ENCODE peak calls at places on chromosomes 4 and X, in five cellular contexts. Y is PC-3, Q is HCT116, T is HepG2, L is SK-N-SH. P is an unnamed sample.

GRCh38 chrX:24646745-24647182 is 383 bp downstream of the PCYT1B start:
- DNase-seq in Y (no peak), Q (no peak), T (no peak), L (peak; percentile 10), P (no peak)

GRCh38 chrX:31318866-31319265 is 247.0 kb upstream of the FTHL17 start:
- DNase-seq in Y (no peak), Q (no peak), T (no peak), L (no peak), P (no peak)

GRCh38 chrX:72526534-72527508 is 45.8 kb downstream of the HDAC8 start:
- DNase-seq in Y (no peak), Q (no peak), T (no peak), L (no peak), P (no peak)

GRCh38 chr4:85825937-85826678 is 351.2 kb downstream of the ARHGAP24 start:
- DNase-seq in Y (peak; percentile 26), Q (no peak), T (peak; percentile 35), L (peak; percentile 8), P (peak; percentile 76)

GRCh38 chr4:153205028-153205648 is 895 bp downstream of the TRIM2 start:
- DNase-seq in Y (peak; percentile 79), Q (no peak), T (peak; percentile 45), L (no peak), P (no peak)

GRCh38 chr4:123977623-123978022 is 581.0 kb downstream of the SPRY1 start:
- DNase-seq in Y (no peak), Q (no peak), T (peak; percentile 47), L (no peak), P (no peak)

GRCh38 chr4:123234966-123235365 is 161.6 kb upstream of the SPRY1 start:
- DNase-seq in Y (peak; percentile 19), Q (no peak), T (no peak), L (no peak), P (no peak)

GRCh38 chr4:7769936-7770674 is 169.6 kb downstream of the AFAP1 start:
- DNase-seq in Y (peak; percentile 15), Q (no peak), T (peak; percentile 53), L (peak; percentile 73), P (peak; percentile 91)

GRCh38 chrX:82458207-82458754 is 1049.8 kb upstream of the POU3F4 start:
- DNase-seq in Y (no peak), Q (no peak), T (no peak), L (no peak), P (no peak)

GRCh38 chr4:56320293-56320692 is 67.0 kb downstream of the AASDH start:
- DNase-seq in Y (peak; percentile 72), Q (no peak), T (no peak), L (no peak), P (no peak)

GRCh38 chr4:126465341-126465740 is 1150.6 kb downstream of the FAT4 start:
- DNase-seq in Y (no peak), Q (no peak), T (no peak), L (no peak), P (no peak)

GRCh38 chr4:34766935-34767859 is 1477.1 kb downstream of the ARAP2 start:
- DNase-seq in Y (peak; percentile 24), Q (no peak), T (no peak), L (no peak), P (no peak)

GRCh38 chrX:65635371-65635770 is 32.1 kb upstream of the MSN start:
- DNase-seq in Y (no peak), Q (no peak), T (no peak), L (no peak), P (no peak)

GRCh38 chr4:61204353-61204752 is 4.2 kb downstream of the ADGRL3 start:
- DNase-seq in Y (peak; percentile 86), Q (no peak), T (peak; percentile 51), L (no peak), P (peak; percentile 48)

GRCh38 chr4:174753031-174753430 is 76.0 kb downstream of the GLRA3 start:
- DNase-seq in Y (no peak), Q (no peak), T (no peak), L (no peak), P (no peak)

GRCh38 chr4:7070729-7071511 is 3.1 kb upstream of the GRPEL1 start:
- DNase-seq in Y (peak; percentile 90), Q (peak; percentile 79), T (peak; percentile 68), L (peak; percentile 78), P (peak; percentile 94)

GRCh38 chr4:151484396-151485102 is 75.6 kb downstream of the FHIP1A start:
- DNase-seq in Y (peak; percentile 79), Q (peak; percentile 38), T (peak; percentile 38), L (no peak), P (no peak)

GRCh38 chr4:120694973-120695372 is 227.6 kb downstream of the PRDM5 start:
- DNase-seq in Y (peak; percentile 82), Q (peak; percentile 56), T (no peak), L (peak; percentile 2), P (peak; percentile 25)

GRCh38 chr4:138804705-138805104 is 210.9 kb upstream of the NOCT start:
- DNase-seq in Y (no peak), Q (no peak), T (no peak), L (no peak), P (no peak)

GRCh38 chr4:108540536-108540935 is 79.8 kb upstream of the RPL34 start:
- DNase-seq in Y (no peak), Q (no peak), T (no peak), L (no peak), P (no peak)

GRCh38 chr4:127623755-127624087 is 9.0 kb upstream of the INTU start:
- DNase-seq in Y (no peak), Q (no peak), T (no peak), L (no peak), P (peak; percentile 90)

GRCh38 chr4:127622621-127622922 is 10.2 kb upstream of the INTU start:
- DNase-seq in Y (no peak), Q (no peak), T (no peak), L (no peak), P (no peak)

GRCh38 chr4:127618427-127618826 is 14.3 kb upstream of the INTU start:
- DNase-seq in Y (no peak), Q (no peak), T (no peak), L (no peak), P (no peak)

GRCh38 chr4:127624176-127624575 is 8.6 kb upstream of the INTU start:
- DNase-seq in Y (no peak), Q (no peak), T (no peak), L (no peak), P (no peak)

DNA sequence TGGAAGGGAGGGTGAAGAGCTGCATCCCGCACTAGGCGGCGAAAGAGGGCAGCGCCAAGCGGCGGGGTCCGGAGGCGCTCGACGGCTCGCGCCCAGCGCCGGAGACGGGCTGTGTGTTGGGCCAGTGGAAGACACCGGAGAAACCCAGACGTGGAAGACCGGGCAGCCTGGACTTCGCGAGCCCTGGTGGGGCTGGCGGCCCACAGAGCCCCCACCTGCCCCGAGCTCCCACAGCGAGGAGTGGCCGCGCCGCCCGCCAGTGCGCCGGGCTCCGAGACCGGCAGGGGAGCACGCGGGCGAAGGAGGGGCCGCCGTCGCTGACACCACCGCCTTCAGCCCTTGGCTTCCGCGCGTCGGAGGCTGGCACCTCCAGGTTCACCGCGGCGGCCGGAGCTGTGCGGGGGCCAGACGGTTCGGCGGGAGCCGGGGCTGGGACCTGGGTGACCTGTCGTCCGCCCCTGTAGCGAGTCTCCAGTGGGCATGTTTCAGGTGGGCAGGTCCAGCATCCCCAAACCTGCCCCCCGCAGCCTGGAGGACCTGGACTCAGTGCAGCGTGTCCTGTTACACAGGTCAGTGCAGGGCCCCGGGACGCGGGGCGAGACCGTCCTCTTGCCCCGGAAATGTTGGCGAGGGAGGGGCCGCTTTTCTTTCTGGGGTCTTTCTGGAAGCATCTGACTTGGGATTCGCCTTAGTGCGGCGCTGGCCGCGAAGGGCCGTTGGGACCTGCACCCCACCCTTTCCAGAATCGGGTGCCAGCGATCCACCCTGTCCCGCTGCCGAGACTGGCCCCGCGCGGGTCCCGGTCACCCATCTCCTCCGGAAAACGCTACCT is 9.6 kb upstream of the INTU start:
- DNase-seq in Y (no peak), Q (no peak), T (peak; percentile 5), L (peak; percentile 82), P (peak; percentile 87)
- TF ChIP-seq CTCF in Y (no peak), Q (no peak), T (peak; percentile 59), L (peak; percentile 33), P (no peak)

DNA sequence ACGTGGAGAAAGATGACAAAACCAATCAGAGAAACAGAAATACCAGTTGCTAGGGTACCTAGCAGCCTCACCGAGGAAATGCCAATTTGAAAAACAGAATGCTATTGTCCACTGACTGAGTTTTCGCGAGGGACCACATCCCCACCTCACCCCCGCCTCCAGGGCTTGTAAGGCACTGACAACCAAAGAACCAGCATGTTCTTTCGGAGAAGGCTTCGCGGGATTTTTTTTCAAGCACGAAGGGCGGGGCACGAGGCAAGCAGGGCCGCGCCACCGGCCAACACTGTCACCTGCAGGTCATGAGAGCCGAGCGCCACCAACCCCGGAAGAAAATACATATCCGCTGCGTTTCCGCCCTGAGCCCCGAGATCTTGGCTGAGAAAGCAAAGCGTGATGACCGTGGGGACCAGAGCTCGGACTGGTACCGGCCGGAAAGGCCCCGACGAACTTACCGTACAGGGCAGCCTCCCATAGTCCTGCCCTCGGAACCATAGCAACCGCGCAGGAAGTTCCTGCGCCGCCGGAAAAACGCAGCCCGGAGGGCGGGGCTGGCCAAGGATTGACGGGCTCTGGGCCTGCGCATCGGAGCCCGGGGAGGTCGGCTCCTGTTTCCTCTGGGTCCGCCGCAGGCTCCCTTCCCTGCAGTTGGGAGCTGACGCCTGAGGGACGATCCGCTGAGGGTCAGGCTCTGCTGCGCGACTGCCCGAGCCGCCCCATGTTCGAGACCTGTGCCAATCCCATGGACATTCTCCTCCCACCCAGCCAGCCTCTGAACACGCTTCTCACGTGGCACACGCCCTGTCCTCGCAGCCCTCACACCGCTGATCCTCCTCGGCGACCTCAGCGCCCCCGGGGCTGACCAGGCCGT is 59.2 kb upstream of the PAGE5 start:
- DNase-seq in Y (peak; percentile 91), Q (peak; percentile 68), T (peak; percentile 76), L (peak; percentile 89), P (peak; percentile 83)
- H3K27me3 ChIP-seq in Y (no peaks in the 10 kb centered on the region), Q (no peaks in the 10 kb centered on the region), T (no peaks in the 10 kb centered on the region), L (no peaks in the 10 kb centered on the region), P (no peaks in the 10 kb centered on the region)

GRCh38 chr4:39407584-39407885 is 805 bp downstream of the KLB start:
- DNase-seq in Y (no peak), Q (no peak), T (no peak), L (no peak), P (no peak)
- H3K4me2 ChIP-seq in Y (no peak overlapping the region), Q (no peak overlapping the region), T (peak overlapping the region; percentile 83), L (no peak overlapping the region), P (no peak overlapping the region)

GRCh38 chr4:170721812-170722373 is 632.1 kb upstream of the AADAT start:
- DNase-seq in Y (no peak), Q (no peak), T (no peak), L (peak; percentile 3), P (no peak)

DNA sequence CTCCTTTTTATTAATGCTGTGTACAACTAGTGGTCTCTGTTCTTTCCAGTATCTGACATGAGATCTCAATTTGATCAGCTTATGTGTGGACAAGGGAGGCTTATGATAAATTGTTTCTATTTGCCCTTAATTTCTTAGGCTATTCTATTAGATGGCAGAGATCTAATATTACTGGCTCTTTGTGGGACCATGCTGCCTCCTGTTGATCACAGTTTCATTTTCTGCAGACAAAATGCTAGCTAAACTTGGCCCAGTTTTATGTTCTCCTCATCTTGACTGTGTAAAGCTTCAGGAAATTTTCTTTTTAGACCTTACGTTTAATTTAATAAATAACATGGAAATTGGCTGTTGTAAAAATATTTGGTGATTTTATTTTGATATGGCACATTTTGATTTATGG is 627.1 kb upstream of the AADAT start:
- DNase-seq in Y (peak; percentile 7), Q (no peak), T (no peak), L (no peak), P (no peak)
- TF ChIP-seq CTCF in Y (peak; percentile 34), Q (peak; percentile 7), T (no peak), L (peak; percentile 59), P (peak; percentile 12)

P was measured in osteoblast.